ENCODE peak calls at places on chromosomes 16 and 17, in ten cellular contexts. One of them, this sample, is unnamed.

GRCh38 chr16:52022177-52022576 is 524.8 kb downstream of the TOX3 start:
- DNase-seq in mucosa of gallbladder: no peak
- DNase-seq in Calu3: no peak
- DNase-seq in GM04503: no peak
- DNase-seq in Panc1: no peak
- DNase-seq in NCI-H2171 treated with DMSO at 0.1 percent for 48 hours: no peak
- DNase-seq in T-helper 2 cell: no peak
- DNase-seq in T follicular helper cell: no peak
- DNase-seq in activated T-cell treated with anti-CD3 and anti-CD28 coated beads for 4 hours: no peak
- DNase-seq in NCI-H1092: no peak
- DNase-seq in this sample: no peak

GRCh38 chr16:19113577-19114358 is at the start of gene ITPRIPL2:
- DNase-seq in mucosa of gallbladder: peak; percentile 75
- DNase-seq in Calu3: peak; percentile 86
- DNase-seq in GM04503: peak; percentile 80
- DNase-seq in Panc1: peak; percentile 84
- DNase-seq in NCI-H2171 treated with DMSO at 0.1 percent for 48 hours: no peak
- DNase-seq in T-helper 2 cell: no peak
- DNase-seq in T follicular helper cell: no peak
- DNase-seq in activated T-cell treated with anti-CD3 and anti-CD28 coated beads for 4 hours: no peak
- DNase-seq in NCI-H1092: no peak
- DNase-seq in this sample: no peak

GRCh38 chr16:87392823-87393679 is 915 bp downstream of the MAP1LC3B start:
- DNase-seq in mucosa of gallbladder: peak; percentile 34
- DNase-seq in Calu3: peak; percentile 42
- DNase-seq in GM04503: no peak
- DNase-seq in Panc1: no peak
- DNase-seq in NCI-H2171 treated with DMSO at 0.1 percent for 48 hours: peak; percentile 30
- DNase-seq in T-helper 2 cell: peak; percentile 26
- DNase-seq in T follicular helper cell: no peak
- DNase-seq in activated T-cell treated with anti-CD3 and anti-CD28 coated beads for 4 hours: no peak
- DNase-seq in NCI-H1092: no peak
- DNase-seq in this sample: no peak

GRCh38 chr17:74739227-74739831 is 2.3 kb downstream of the RAB37 start:
- DNase-seq in mucosa of gallbladder: no peak
- DNase-seq in Calu3: no peak
- DNase-seq in GM04503: no peak
- DNase-seq in Panc1: no peak
- DNase-seq in NCI-H2171 treated with DMSO at 0.1 percent for 48 hours: no peak
- DNase-seq in T-helper 2 cell: no peak
- DNase-seq in T follicular helper cell: no peak
- DNase-seq in activated T-cell treated with anti-CD3 and anti-CD28 coated beads for 4 hours: no peak
- DNase-seq in NCI-H1092: no peak
- DNase-seq in this sample: no peak

GRCh38 chr16:19804538-19805323 is 79.9 kb downstream of the GPRC5B start:
- DNase-seq in mucosa of gallbladder: peak; percentile 60
- DNase-seq in Calu3: peak; percentile 82
- DNase-seq in GM04503: no peak
- DNase-seq in Panc1: no peak
- DNase-seq in NCI-H2171 treated with DMSO at 0.1 percent for 48 hours: peak; percentile 95
- DNase-seq in T-helper 2 cell: no peak
- DNase-seq in T follicular helper cell: peak; percentile 2
- DNase-seq in activated T-cell treated with anti-CD3 and anti-CD28 coated beads for 4 hours: peak; percentile 1
- DNase-seq in NCI-H1092: peak; percentile 53
- DNase-seq in this sample: no peak

GRCh38 chr16:24178496-24178895 is 77.6 kb upstream of the CACNG3 start:
- DNase-seq in mucosa of gallbladder: no peak
- DNase-seq in Calu3: no peak
- DNase-seq in GM04503: no peak
- DNase-seq in Panc1: no peak
- DNase-seq in NCI-H2171 treated with DMSO at 0.1 percent for 48 hours: no peak
- DNase-seq in T-helper 2 cell: no peak
- DNase-seq in T follicular helper cell: no peak
- DNase-seq in activated T-cell treated with anti-CD3 and anti-CD28 coated beads for 4 hours: no peak
- DNase-seq in NCI-H1092: no peak
- DNase-seq in this sample: no peak

GRCh38 chr17:27236710-27237315 is 57.1 kb upstream of the WSB1 start:
- DNase-seq in mucosa of gallbladder: peak; percentile 87
- DNase-seq in Calu3: peak; percentile 74
- DNase-seq in GM04503: no peak
- DNase-seq in Panc1: peak; percentile 72
- DNase-seq in NCI-H2171 treated with DMSO at 0.1 percent for 48 hours: peak; percentile 61
- DNase-seq in T-helper 2 cell: peak; percentile 34
- DNase-seq in T follicular helper cell: peak; percentile 55
- DNase-seq in activated T-cell treated with anti-CD3 and anti-CD28 coated beads for 4 hours: peak; percentile 77
- DNase-seq in NCI-H1092: no peak
- DNase-seq in this sample: no peak

GRCh38 chr17:41794603-41794975 is 8.1 kb upstream of the JUP start:
- DNase-seq in mucosa of gallbladder: no peak
- DNase-seq in Calu3: no peak
- DNase-seq in GM04503: no peak
- DNase-seq in Panc1: no peak
- DNase-seq in NCI-H2171 treated with DMSO at 0.1 percent for 48 hours: no peak
- DNase-seq in T-helper 2 cell: no peak
- DNase-seq in T follicular helper cell: no peak
- DNase-seq in activated T-cell treated with anti-CD3 and anti-CD28 coated beads for 4 hours: no peak
- DNase-seq in NCI-H1092: no peak
- DNase-seq in this sample: no peak

GRCh38 chr16:89060207-89060794 is 33.4 kb upstream of the ACSF3 start:
- DNase-seq in mucosa of gallbladder: no peak
- DNase-seq in Calu3: no peak
- DNase-seq in GM04503: no peak
- DNase-seq in Panc1: no peak
- DNase-seq in NCI-H2171 treated with DMSO at 0.1 percent for 48 hours: no peak
- DNase-seq in T-helper 2 cell: no peak
- DNase-seq in T follicular helper cell: no peak
- DNase-seq in activated T-cell treated with anti-CD3 and anti-CD28 coated beads for 4 hours: no peak
- DNase-seq in NCI-H1092: no peak
- DNase-seq in this sample: no peak

GRCh38 chr17:8753976-8754440 is 4.3 kb downstream of the SPDYE4 start:
- DNase-seq in mucosa of gallbladder: no peak
- DNase-seq in Calu3: no peak
- DNase-seq in GM04503: no peak
- DNase-seq in Panc1: peak; percentile 25
- DNase-seq in NCI-H2171 treated with DMSO at 0.1 percent for 48 hours: peak; percentile 2
- DNase-seq in T-helper 2 cell: no peak
- DNase-seq in T follicular helper cell: no peak
- DNase-seq in activated T-cell treated with anti-CD3 and anti-CD28 coated beads for 4 hours: no peak
- DNase-seq in NCI-H1092: no peak
- DNase-seq in this sample: no peak

GRCh38 chr17:28646039-28646754 is 1.2 kb upstream of the BLTP2 start:
- DNase-seq in mucosa of gallbladder: no peak
- DNase-seq in Calu3: no peak
- DNase-seq in GM04503: no peak
- DNase-seq in Panc1: no peak
- DNase-seq in NCI-H2171 treated with DMSO at 0.1 percent for 48 hours: no peak
- DNase-seq in T-helper 2 cell: no peak
- DNase-seq in T follicular helper cell: no peak
- DNase-seq in activated T-cell treated with anti-CD3 and anti-CD28 coated beads for 4 hours: no peak
- DNase-seq in NCI-H1092: no peak
- DNase-seq in this sample: no peak

GRCh38 chr16:85570213-85570734 is 42.8 kb upstream of the GSE1 start:
- DNase-seq in mucosa of gallbladder: no peak
- DNase-seq in Calu3: peak; percentile 24
- DNase-seq in GM04503: no peak
- DNase-seq in Panc1: no peak
- DNase-seq in NCI-H2171 treated with DMSO at 0.1 percent for 48 hours: no peak
- DNase-seq in T-helper 2 cell: peak; percentile 36
- DNase-seq in T follicular helper cell: no peak
- DNase-seq in activated T-cell treated with anti-CD3 and anti-CD28 coated beads for 4 hours: no peak
- DNase-seq in NCI-H1092: no peak
- DNase-seq in this sample: no peak

GRCh38 chr16:89489731-89490385 is 503 bp downstream of the ANKRD11 start:
- DNase-seq in mucosa of gallbladder: no peak
- DNase-seq in Calu3: no peak
- DNase-seq in GM04503: no peak
- DNase-seq in Panc1: no peak
- DNase-seq in NCI-H2171 treated with DMSO at 0.1 percent for 48 hours: no peak
- DNase-seq in T-helper 2 cell: no peak
- DNase-seq in T follicular helper cell: no peak
- DNase-seq in activated T-cell treated with anti-CD3 and anti-CD28 coated beads for 4 hours: no peak
- DNase-seq in NCI-H1092: no peak
- DNase-seq in this sample: no peak

GRCh38 chr16:17416461-17417221 is 54.1 kb downstream of the XYLT1 start:
- DNase-seq in mucosa of gallbladder: peak; percentile 31
- DNase-seq in Calu3: no peak
- DNase-seq in GM04503: peak; percentile 31
- DNase-seq in Panc1: no peak
- DNase-seq in NCI-H2171 treated with DMSO at 0.1 percent for 48 hours: no peak
- DNase-seq in T-helper 2 cell: peak; percentile 41
- DNase-seq in T follicular helper cell: peak; percentile 12
- DNase-seq in activated T-cell treated with anti-CD3 and anti-CD28 coated beads for 4 hours: peak; percentile 18
- DNase-seq in NCI-H1092: no peak
- DNase-seq in this sample: peak; percentile 57

GRCh38 chr17:77242118-77242800 is 101.5 kb downstream of the SEC14L1 start:
- DNase-seq in mucosa of gallbladder: no peak
- DNase-seq in Calu3: no peak
- DNase-seq in GM04503: no peak
- DNase-seq in Panc1: no peak
- DNase-seq in NCI-H2171 treated with DMSO at 0.1 percent for 48 hours: peak; percentile 55
- DNase-seq in T-helper 2 cell: no peak
- DNase-seq in T follicular helper cell: no peak
- DNase-seq in activated T-cell treated with anti-CD3 and anti-CD28 coated beads for 4 hours: no peak
- DNase-seq in NCI-H1092: no peak
- DNase-seq in this sample: no peak

GRCh38 chr17:81484195-81484979 is 28.2 kb downstream of the ACTG1 start:
- DNase-seq in mucosa of gallbladder: peak; percentile 88
- DNase-seq in Calu3: peak; percentile 93
- DNase-seq in GM04503: no peak
- DNase-seq in Panc1: no peak
- DNase-seq in NCI-H2171 treated with DMSO at 0.1 percent for 48 hours: peak; percentile 85
- DNase-seq in T-helper 2 cell: peak; percentile 75
- DNase-seq in T follicular helper cell: peak; percentile 75
- DNase-seq in activated T-cell treated with anti-CD3 and anti-CD28 coated beads for 4 hours: peak; percentile 80
- DNase-seq in NCI-H1092: peak; percentile 51
- DNase-seq in this sample: no peak

GRCh38 chr17:72952641-72953313 is 139.7 kb downstream of the SLC39A11 start:
- DNase-seq in mucosa of gallbladder: no peak
- DNase-seq in Calu3: no peak
- DNase-seq in GM04503: no peak
- DNase-seq in Panc1: no peak
- DNase-seq in NCI-H2171 treated with DMSO at 0.1 percent for 48 hours: peak; percentile 36
- DNase-seq in T-helper 2 cell: no peak
- DNase-seq in T follicular helper cell: no peak
- DNase-seq in activated T-cell treated with anti-CD3 and anti-CD28 coated beads for 4 hours: no peak
- DNase-seq in NCI-H1092: no peak
- DNase-seq in this sample: no peak

GRCh38 chr17:1312261-1312870 is 32.9 kb downstream of the TRARG1 start:
- DNase-seq in mucosa of gallbladder: no peak
- DNase-seq in Calu3: no peak
- DNase-seq in GM04503: no peak
- DNase-seq in Panc1: no peak
- DNase-seq in NCI-H2171 treated with DMSO at 0.1 percent for 48 hours: peak; percentile 45
- DNase-seq in T-helper 2 cell: no peak
- DNase-seq in T follicular helper cell: no peak
- DNase-seq in activated T-cell treated with anti-CD3 and anti-CD28 coated beads for 4 hours: no peak
- DNase-seq in NCI-H1092: no peak
- DNase-seq in this sample: no peak